ENCODE peak calls at places on chromosomes 4 and X, in ten cellular contexts. X is transverse colon, B is breast epithelium, J is right lobe of liver, A is heart left ventricle, V is sigmoid colon, T is GM12878, P is suprapubic skin, N is tibial nerve, D is NB4. E is an unnamed sample.

GRCh38 chr4:186021461-186022167 is 47.3 kb upstream of the TLR3 start:
- DNase-seq in X (no peak), B (no peak), J (no peak), A (no peak), V (no peak), T (no peak), P (no peak), N (no peak), D (peak), E (peak)

GRCh38 chr4:134202557-134202956 is 968 bp upstream of the PABPC4L start:
- DNase-seq in X (no peak), B (no peak), J (no peak), A (no peak), V (no peak), T (no peak), P (no peak), N (no peak), D (no peak), E (peak)

GRCh38 chr4:15684498-15684897 is 2.9 kb downstream of the FAM200B start:
- DNase-seq in X (no peak), B (no peak), J (no peak), A (no peak), V (no peak), T (no peak), P (no peak), N (no peak), D (no peak), E (no peak)

GRCh38 chr4:4761128-4761991 is 98.1 kb upstream of the MSX1 start:
- DNase-seq in X (no peak), B (no peak), J (no peak), A (no peak), V (no peak), T (no peak), P (no peak), N (no peak), D (peak), E (no peak)

GRCh38 chr4:86939737-86940141 is 4.9 kb downstream of the AFF1 start:
- DNase-seq in X (peak), B (no peak), J (no peak), A (no peak), V (no peak), T (peak), P (no peak), N (no peak), D (no peak), E (no peak)

GRCh38 chr4:140163029-140163810 is 9.2 kb upstream of the MAML3 start:
- DNase-seq in X (no peak), B (no peak), J (no peak), A (no peak), V (no peak), T (no peak), P (no peak), N (peak), D (no peak), E (no peak)

GRCh38 chr4:141826260-141826659 is 189.9 kb downstream of the IL15 start:
- DNase-seq in X (no peak), B (no peak), J (no peak), A (no peak), V (no peak), T (no peak), P (no peak), N (no peak), D (no peak), E (no peak)

GRCh38 chr4:131370846-131371245 is 1778.2 kb upstream of the PCDH10 start:
- DNase-seq in X (no peak), B (no peak), J (no peak), A (no peak), V (no peak), T (no peak), P (no peak), N (no peak), D (no peak), E (no peak)

GRCh38 chr4:17272154-17272553 is 239.7 kb downstream of the QDPR start:
- DNase-seq in X (no peak), B (no peak), J (no peak), A (no peak), V (no peak), T (no peak), P (no peak), N (no peak), D (no peak), E (no peak)

GRCh38 chr4:37599092-37599800 is 86.9 kb downstream of the RELL1 start:
- DNase-seq in X (no peak), B (no peak), J (no peak), A (no peak), V (no peak), T (no peak), P (no peak), N (no peak), D (peak), E (no peak)

GRCh38 chr4:8438743-8439142 is 1.8 kb downstream of the ACOX3 start:
- DNase-seq in X (no peak), B (no peak), J (no peak), A (no peak), V (no peak), T (no peak), P (no peak), N (no peak), D (no peak), E (peak)

GRCh38 chrX:100636321-100636991 is at the start of gene TSPAN6:
- DNase-seq in X (peak), B (peak), J (peak), A (peak), V (peak), T (no peak), P (peak), N (peak), D (peak), E (peak)

GRCh38 chr4:70269674-70270073 is 27.3 kb downstream of the CSN3 start:
- DNase-seq in X (no peak), B (no peak), J (no peak), A (no peak), V (no peak), T (no peak), P (no peak), N (no peak), D (peak), E (no peak)

GRCh38 chrX:15430584-15430983 is 46.4 kb upstream of the VEGFD start:
- DNase-seq in X (no peak), B (no peak), J (no peak), A (no peak), V (no peak), T (no peak), P (no peak), N (no peak), D (no peak), E (no peak)
- TF ChIP-seq CTCF in X (no peak), B (no peak), J (no peak), A (no peak), V (no peak), T (no peak), P (no peak), N (no peak), D (no peak), E (no peak)

DNA sequence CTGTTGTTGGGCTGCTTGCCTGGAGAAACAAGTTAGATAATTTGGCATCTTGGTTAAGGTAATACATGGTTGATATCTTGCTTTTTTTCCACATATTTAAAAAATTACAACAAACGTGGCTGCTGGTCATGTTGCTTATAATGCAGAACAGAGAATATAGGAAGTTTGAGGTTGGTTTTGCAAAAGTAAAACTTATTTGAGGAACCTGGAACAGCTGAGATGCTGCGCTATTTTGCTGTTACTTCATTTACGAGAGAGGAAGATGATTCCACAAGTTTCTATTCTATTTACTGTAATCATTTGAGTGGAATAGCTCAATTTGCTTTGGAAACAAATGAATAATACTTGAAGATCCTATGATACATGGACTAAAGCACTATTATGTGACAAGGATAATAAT is 118.9 kb downstream of the TMA16 start:
- DNase-seq in X (no peak), B (no peak), J (no peak), A (no peak), V (no peak), T (no peak), P (no peak), N (no peak), D (peak), E (no peak)
- H3K4me3 ChIP-seq in X (peak), B (peak), J (no peak), A (peak), V (peak), T (no peak), P (peak), N (no peak), D (no peak), E (no peak)

GRCh38 chr4:173370130-173370476 is 651 bp upstream of the SAP30 start:
- DNase-seq in X (peak), B (peak), J (peak), A (peak), V (peak), T (no peak), P (peak), N (peak), D (peak), E (peak)
- TF ChIP-seq POLR2A in X (peak), B (no peak), J (peak), A (peak), V (no peak), T (peak), P (no peak), N (no peak), D (no peak), E (no peak)

GRCh38 chr4:163548481-163549243 is 54.2 kb downstream of the TMA16 start:
- DNase-seq in X (no peak), B (no peak), J (no peak), A (no peak), V (no peak), T (no peak), P (no peak), N (peak), D (peak), E (no peak)
- TF ChIP-seq CTCF in X (peak), B (peak), J (peak), A (peak), V (peak), T (peak), P (peak), N (peak), D (peak), E (peak)